ENCODE peak calls at places on chromosomes 5 and 9, in six cellular contexts. R is GM03348, O is NCI-H2029 treated with DMSO at 0.1 percent for 48 hours, T is islet precursor cell, E is G401, Y is HFFc6. A is an unnamed sample.

GRCh38 chr9:134892221-134892620 is 11.6 kb downstream of the FCN2 start:
- DNase-seq in T (peak), R (no peak), E (no peak), Y (no peak), O (no peak), A (no peak)

GRCh38 chr5:41115281-41115680 is 44.1 kb upstream of the MROH2B start:
- DNase-seq in R (peak), E (no peak), Y (peak), O (no peak), T (no peak), A (no peak)

GRCh38 chr5:179119415-179120170 is 59.4 kb downstream of the ZNF354C start:
- DNase-seq in R (no peak), E (no peak), Y (no peak), T (peak), O (no peak), A (no peak)

GRCh38 chr9:130707225-130707976 is 13.8 kb downstream of the EXOSC2 start:
- DNase-seq in E (peak), O (no peak), T (peak), Y (peak), R (peak), A (peak)

GRCh38 chr5:133866160-133866902 is 102.1 kb downstream of the C5orf15 start:
- DNase-seq in R (no peak), T (no peak), Y (no peak), O (no peak), E (no peak), A (no peak)

GRCh38 chr9:81456431-81456970 is 232.8 kb downstream of the TLE1 start:
- DNase-seq in T (no peak), R (peak), O (no peak), E (no peak), Y (peak), A (no peak)

GRCh38 chr9:3498691-3499090 is 27.1 kb downstream of the RFX3 start:
- DNase-seq in R (no peak), O (peak), E (no peak), Y (peak), T (no peak), A (peak)

GRCh38 chr5:342501-343460 is 21.3 kb downstream of the AHRR start:
- DNase-seq in E (no peak), T (no peak), R (no peak), Y (no peak), O (no peak), A (no peak)

GRCh38 chr9:5205071-5205470 is 19.6 kb upstream of the INSL6 start:
- DNase-seq in T (no peak), O (no peak), E (no peak), Y (no peak), R (no peak), A (no peak)

GRCh38 chr5:96344678-96345612 is 88.1 kb downstream of the PCSK1 start:
- DNase-seq in Y (peak), T (no peak), E (peak), O (peak), R (peak), A (peak)

GRCh38 chr5:100313657-100314056 is 221.5 kb upstream of the FAM174A start:
- DNase-seq in R (no peak), O (no peak), T (no peak), E (no peak), Y (no peak), A (no peak)

GRCh38 chr5:36246011-36246410 is 4.3 kb upstream of the NADK2 start:
- DNase-seq in R (no peak), O (no peak), Y (no peak), E (no peak), T (no peak), A (no peak)

GRCh38 chr9:116951588-116952433 is 264.7 kb downstream of the TRIM32 start:
- DNase-seq in O (no peak), R (peak), T (peak), Y (peak), E (no peak), A (no peak)

GRCh38 chr5:135075621-135076585 is 41.9 kb upstream of the PITX1 start:
- DNase-seq in E (no peak), Y (no peak), O (no peak), R (no peak), T (peak), A (no peak)

GRCh38 chr5:36870399-36871040 is 6.0 kb upstream of the NIPBL start:
- DNase-seq in O (peak), Y (peak), R (peak), E (peak), T (no peak), A (peak)

GRCh38 chr5:123518111-123518510 is 6.1 kb downstream of the CSNK1G3 start:
- DNase-seq in E (no peak), T (no peak), Y (no peak), O (no peak), R (no peak), A (no peak)

GRCh38 chr9:128099932-128100491 is 27.5 kb downstream of the PTGES2 start:
- DNase-seq in Y (no peak), R (no peak), E (no peak), O (no peak), T (no peak), A (no peak)

GRCh38 chr5:116864157-116864837 is 289.7 kb upstream of the SEMA6A start:
- DNase-seq in T (peak), Y (no peak), R (no peak), E (no peak), O (no peak), A (no peak)

GRCh38 chr9:95509851-95510529 is 6.8 kb downstream of the PTCH1 start:
- DNase-seq in Y (peak), O (peak), R (no peak), T (no peak), E (no peak), A (peak)